ENCODE peak calls at places on chromosome 21, in five cellular contexts. X, Q, M, T and K are unnamed samples.
A peak's percentile ranks its signal among the peaks of the same experiment; 100 is the strongest.

GRCh38 chr21:39317134-39318090 is 4.0 kb upstream of the BRWD1 start:
- DNase-seq in M (no peak), Q (no peak), T (no peak), X (no peak), K (no peak)

GRCh38 chr21:14084068-14084501 is 126.7 kb downstream of the LIPI start:
- DNase-seq in X (no peak), M (no peak), Q (no peak), T (no peak), K (no peak)

GRCh38 chr21:34204021-34204420 is 130.6 kb downstream of the MRPS6 start:
- DNase-seq in Q (no peak), T (no peak), X (no peak), M (no peak), K (no peak)

GRCh38 chr21:29245104-29245643 is 53.5 kb upstream of the BACH1 start:
- DNase-seq in T (peak; percentile 59), X (no peak), M (no peak), Q (no peak), K (no peak)

GRCh38 chr21:37700641-37701202 is 215.5 kb downstream of the KCNJ6 start:
- DNase-seq in Q (peak; percentile 92), T (peak; percentile 55), M (no peak), X (peak; percentile 72), K (peak; percentile 87)

GRCh38 chr21:33254766-33255165 is 11.4 kb upstream of the IL10RB start:
- DNase-seq in Q (no peak), T (no peak), M (no peak), X (no peak), K (no peak)

GRCh38 chr21:34022557-34023335 is 50.6 kb upstream of the MRPS6 start:
- DNase-seq in Q (no peak), X (no peak), T (no peak), M (peak; percentile 25), K (peak; percentile 28)

GRCh38 chr21:32570456-32570855 is 14.9 kb downstream of the TCP10L start:
- DNase-seq in M (no peak), Q (no peak), X (no peak), T (no peak), K (no peak)

GRCh38 chr21:43605320-43606244 is 53.7 kb downstream of the HSF2BP start:
- DNase-seq in Q (no peak), X (no peak), M (no peak), T (no peak), K (no peak)

GRCh38 chr21:41167348-41168342 is at the start of gene BACE2:
- DNase-seq in M (no peak), Q (peak; percentile 53), X (peak; percentile 57), T (peak; percentile 25), K (peak; percentile 94)

GRCh38 chr21:38662224-38662568 is 143.5 kb upstream of the ETS2 start:
- DNase-seq in M (no peak), X (no peak), T (no peak), Q (no peak), K (no peak)

GRCh38 chr21:44753357-44753756 is 42.0 kb upstream of the TSPEAR start:
- DNase-seq in T (no peak), Q (no peak), X (no peak), M (no peak), K (no peak)

GRCh38 chr21:41754481-41754891 is 12.4 kb downstream of the RIPK4 start:
- DNase-seq in T (no peak), Q (no peak), X (no peak), M (no peak), K (no peak)

GRCh38 chr21:33949516-33950424 is 34.2 kb upstream of the ATP5PO start:
- DNase-seq in M (no peak), X (no peak), Q (no peak), T (no peak), K (no peak)

GRCh38 chr21:30600787-30601186 is at the start of gene KRTAP22-1:
- DNase-seq in X (no peak), T (no peak), Q (no peak), M (no peak), K (no peak)

GRCh38 chr21:35051287-35051818 is 2.3 kb upstream of the RUNX1 start:
- DNase-seq in Q (no peak), M (peak; percentile 69), T (peak; percentile 6), X (no peak), K (peak; percentile 93)

GRCh38 chr21:46205766-46206162 is 21.5 kb upstream of the SPATC1L start:
- DNase-seq in M (no peak), X (no peak), T (no peak), Q (no peak), K (no peak)

GRCh38 chr21:38798481-38798882 is 7.2 kb upstream of the ETS2 start:
- DNase-seq in T (no peak), M (no peak), Q (peak; percentile 35), X (no peak), K (peak; percentile 68)

GRCh38 chr21:37461494-37461893 is 94.9 kb downstream of the DYRK1A start:
- DNase-seq in Q (no peak), M (no peak), T (no peak), X (peak; percentile 17), K (no peak)

GRCh38 chr21:30164796-30165195 is 1.8 kb downstream of the CLDN17 start:
- DNase-seq in M (no peak), T (no peak), Q (no peak), X (no peak), K (no peak)

GRCh38 chr21:20721151-20721550 is 277.1 kb upstream of the NCAM2 start:
- DNase-seq in M (no peak), X (no peak), T (no peak), Q (no peak), K (peak; percentile 23)

GRCh38 chr21:27277122-27277521 is 310.2 kb upstream of the ADAMTS5 start:
- DNase-seq in X (no peak), M (no peak), Q (no peak), T (no peak), K (no peak)

GRCh38 chr21:44397431-44398031 is 44.1 kb downstream of the TRPM2 start:
- DNase-seq in M (no peak), Q (no peak), T (no peak), X (no peak), K (no peak)

GRCh38 chr21:46052703-46053651 is 44.9 kb upstream of the COL6A2 start:
- DNase-seq in Q (no peak), T (no peak), M (no peak), X (no peak), K (peak; percentile 86)

GRCh38 chr21:31538821-31539220 is 120.7 kb upstream of the SOD1 start:
- DNase-seq in T (no peak), Q (no peak), M (no peak), X (no peak), K (no peak)

GRCh38 chr21:31326478-31327247 is 17.4 kb downstream of the TIAM1 start:
- DNase-seq in M (peak; percentile 40), Q (no peak), T (no peak), X (peak; percentile 74), K (no peak)

GRCh38 chr21:27519357-27519756 is 552.5 kb upstream of the ADAMTS5 start:
- DNase-seq in T (no peak), Q (no peak), X (no peak), M (no peak), K (peak; percentile 12)

GRCh38 chr21:27734146-27734545 is 767.3 kb upstream of the ADAMTS5 start:
- DNase-seq in M (no peak), T (no peak), Q (no peak), X (no peak), K (peak; percentile 69)

GRCh38 chr21:37367301-37367757 is 756 bp downstream of the DYRK1A start:
- DNase-seq in Q (no peak), X (no peak), M (no peak), T (no peak), K (no peak)

GRCh38 chr21:35222541-35222941 is 173.4 kb upstream of the RUNX1 start:
- DNase-seq in T (no peak), M (no peak), X (no peak), Q (no peak), K (no peak)

GRCh38 chr21:45860493-45861155 is 120.9 kb upstream of the COL6A1 start:
- DNase-seq in X (no peak), Q (no peak), M (no peak), T (no peak), K (no peak)

GRCh38 chr21:44942566-44942965 is 2.7 kb downstream of the SLX9 start:
- DNase-seq in Q (no peak), X (no peak), M (no peak), T (no peak), K (no peak)